ENCODE peak calls at places on chromosomes 13 and 19, in six cellular contexts. N is cardiac fibroblast, J is heart left ventricle, M is activated B cell treated with CpG ODN at 0.5 μM for 24 hours, Y is fibroblast of pulmonary artery, I is H1. F is an unnamed sample.

GRCh38 chr19:15195987-15196682 is 4.7 kb downstream of the NOTCH3 start:
- DNase-seq in N (peak; percentile 36), M (no peak), J (no peak), Y (no peak), I (peak; percentile 98), F (peak; percentile 95)

GRCh38 chr13:42638101-42638500 is 64.1 kb downstream of the TNFSF11 start:
- DNase-seq in M (no peak), Y (no peak), I (no peak), N (no peak), J (no peak), F (no peak)

GRCh38 chr13:32428581-32429072 is 697 bp upstream of the N4BP2L1 start:
- DNase-seq in N (no peak), J (no peak), Y (no peak), I (no peak), M (no peak), F (no peak)

GRCh38 chr13:61110804-61111203 is 304.8 kb downstream of the PCDH20 start:
- DNase-seq in J (no peak), N (no peak), I (no peak), Y (no peak), M (no peak), F (no peak)

GRCh38 chr13:102584423-102584822 is 12.4 kb upstream of the TPP2 start:
- DNase-seq in Y (no peak), M (no peak), I (no peak), N (no peak), J (no peak), F (no peak)

GRCh38 chr13:104295537-104295936 is 1229.3 kb upstream of the SLC10A2 start:
- DNase-seq in N (no peak), J (no peak), Y (no peak), I (no peak), M (no peak), F (no peak)

GRCh38 chr13:65913173-65913572 is 1317.0 kb downstream of the PCDH9 start:
- DNase-seq in J (no peak), Y (peak; percentile 92), M (no peak), N (peak; percentile 95), I (no peak), F (no peak)

GRCh38 chr19:4965061-4965460 is 3.9 kb upstream of the KDM4B start:
- DNase-seq in M (no peak), I (no peak), J (no peak), N (no peak), Y (no peak), F (no peak)

GRCh38 chr13:22880756-22881701 is 299.8 kb upstream of the SGCG start:
- DNase-seq in J (no peak), Y (no peak), M (no peak), N (no peak), I (no peak), F (no peak)

GRCh38 chr13:48125794-48126228 is 30.9 kb upstream of the MED4 start:
- DNase-seq in Y (peak; percentile 76), M (no peak), J (peak; percentile 53), N (peak; percentile 57), I (no peak), F (no peak)

GRCh38 chr13:43544011-43544410 is 242.8 kb downstream of the ENOX1 start:
- DNase-seq in J (no peak), I (no peak), N (peak; percentile 66), Y (no peak), M (no peak), F (no peak)

GRCh38 chr19:19337120-19337519 is 16.5 kb downstream of the MAU2 start:
- DNase-seq in Y (no peak), N (no peak), I (no peak), J (no peak), M (no peak), F (no peak)

GRCh38 chr19:13824703-13825102 is 29.5 kb downstream of the ZSWIM4 start:
- DNase-seq in Y (no peak), I (no peak), M (no peak), N (no peak), J (no peak), F (no peak)

GRCh38 chr13:75468602-75469001 is 13.4 kb downstream of the TBC1D4 start:
- DNase-seq in N (no peak), J (no peak), M (no peak), I (no peak), Y (no peak), F (no peak)

GRCh38 chr13:44474122-44474910 is 100.7 kb downstream of the SERP2 start:
- DNase-seq in I (no peak), J (no peak), M (no peak), Y (peak; percentile 17), N (peak; percentile 25), F (no peak)

GRCh38 chr19:56637976-56638555 is 4.9 kb upstream of the SMIM17 start:
- DNase-seq in I (peak; percentile 85), N (peak; percentile 85), Y (peak; percentile 80), J (peak; percentile 91), M (no peak), F (peak; percentile 14)

GRCh38 chr19:50835785-50836542 is 2.6 kb upstream of the KLK15 start:
- DNase-seq in M (peak; percentile 80), J (peak; percentile 72), Y (peak; percentile 61), I (peak; percentile 95), N (peak; percentile 60), F (peak; percentile 93)

GRCh38 chr19:1592755-1593628 is at the start of gene MBD3:
- DNase-seq in Y (peak; percentile 95), M (peak; percentile 89), J (peak; percentile 95), I (peak; percentile 93), N (peak; percentile 93), F (peak; percentile 91)
- TF ChIP-seq CTCF in Y (no peak), M (no peak), J (no peak), I (no peak), N (no peak), F (no peak)

GRCh38 chr19:55528030-55528801 is 8.7 kb downstream of the SBK2 start:
- DNase-seq in I (no peak), J (no peak), M (no peak), Y (no peak), N (no peak), F (no peak)
- TF ChIP-seq CTCF in I (no peak), J (no peak), M (no peak), Y (no peak), N (no peak), F (no peak)

GRCh38 chr19:42122691-42123607 is 9.3 kb downstream of the POU2F2 start:
- DNase-seq in J (no peak), M (peak; percentile 57), Y (no peak), N (peak; percentile 43), I (no peak), F (no peak)
- TF ChIP-seq CTCF in J (no peak), M (no peak), Y (peak; percentile 0), N (peak; percentile 15), I (no peak), F (no peak)

GRCh38 chr13:27338207-27338606 is 67.6 kb downstream of the RASL11A start:
- DNase-seq in M (no peak), Y (no peak), N (no peak), J (no peak), I (no peak), F (no peak)

GRCh38 chr13:27339299-27339698 is 68.7 kb downstream of the RASL11A start:
- DNase-seq in N (peak; percentile 59), Y (peak; percentile 58), J (no peak), I (peak; percentile 77), M (no peak), F (no peak)

GRCh38 chr13:27341616-27342015 is 71.0 kb downstream of the RASL11A start:
- DNase-seq in M (no peak), I (no peak), J (no peak), N (no peak), Y (peak; percentile 21), F (no peak)

GRCh38 chr13:27336005-27336673 is 65.5 kb downstream of the RASL11A start:
- DNase-seq in J (no peak), I (no peak), N (peak; percentile 7), Y (no peak), M (no peak), F (no peak)

GRCh38 chr13:27338816-27339215 is 68.2 kb downstream of the RASL11A start:
- DNase-seq in Y (no peak), J (no peak), I (no peak), M (no peak), N (no peak), F (no peak)
- TF ChIP-seq CTCF in Y (peak; percentile 28), J (no peak), I (peak; percentile 66), M (no peak), N (peak; percentile 13), F (peak; percentile 27)